ENCODE peak calls at places on chromosome 14, in seven cellular contexts. V is HCT116, N is H1, M is HepG2, X is SK-N-SH, P is NT2/D1, I is GM12878. G is an unnamed sample.

GRCh38 chr14:34733245-34733644 is 18.9 kb upstream of the CFL2 start:
- DNase-seq in V (peak; percentile 38), N (no peak), M (no peak), X (no peak), P (no peak), I (no peak), G (no peak)

GRCh38 chr14:24284501-24285035 is 13.2 kb upstream of the RABGGTA start:
- DNase-seq in V (no peak), N (no peak), M (no peak), X (no peak), P (no peak), I (no peak), G (no peak)

GRCh38 chr14:101880016-101880297 is 84.4 kb upstream of the DYNC1H1 start:
- DNase-seq in V (no peak), N (no peak), M (no peak), X (no peak), P (no peak), I (no peak), G (no peak)

GRCh38 chr14:78240567-78240966 is 70.4 kb downstream of the NRXN3 start:
- DNase-seq in V (no peak), N (no peak), M (no peak), X (no peak), P (no peak), I (no peak), G (no peak)

GRCh38 chr14:104898870-104899510 is 25.7 kb upstream of the PLD4 start:
- DNase-seq in V (no peak), N (no peak), M (no peak), X (no peak), P (no peak), I (no peak), G (no peak)

GRCh38 chr14:103511022-103511693 is 11.5 kb downstream of the CKB start:
- DNase-seq in V (no peak), N (no peak), M (no peak), X (no peak), P (no peak), I (no peak), G (no peak)

GRCh38 chr14:54727929-54728328 is 161.0 kb downstream of the SAMD4A start:
- DNase-seq in V (no peak), N (no peak), M (no peak), X (no peak), P (no peak), I (no peak), G (no peak)

GRCh38 chr14:58587271-58587670 is 50.5 kb upstream of the DACT1 start:
- DNase-seq in V (no peak), N (no peak), M (no peak), X (no peak), P (no peak), I (no peak), G (no peak)

GRCh38 chr14:51431033-51431709 is 191.1 kb downstream of the TMX1 start:
- DNase-seq in V (no peak), N (no peak), M (peak; percentile 16), X (no peak), P (no peak), I (no peak), G (no peak)

GRCh38 chr14:48771717-48772116 is 814.5 kb downstream of the RPS29 start:
- DNase-seq in V (no peak), N (no peak), M (no peak), X (no peak), P (no peak), I (no peak), G (no peak)

GRCh38 chr14:32808574-32809098 is 130.0 kb upstream of the NPAS3 start:
- DNase-seq in V (no peak), N (no peak), M (no peak), X (no peak), P (no peak), I (no peak), G (no peak)

GRCh38 chr14:104784846-104785707 is 10.5 kb downstream of the AKT1 start:
- DNase-seq in V (no peak), N (no peak), M (no peak), X (no peak), P (no peak), I (no peak), G (no peak)

GRCh38 chr14:76322594-76323220 is 53.2 kb upstream of the ESRRB start:
- DNase-seq in V (no peak), N (no peak), M (no peak), X (no peak), P (no peak), I (no peak), G (no peak)

GRCh38 chr14:76324133-76324532 is 51.8 kb upstream of the ESRRB start:
- DNase-seq in V (no peak), N (no peak), M (no peak), X (no peak), P (no peak), I (no peak), G (no peak)

GRCh38 chr14:76320975-76321374 is 55.0 kb upstream of the ESRRB start:
- DNase-seq in V (no peak), N (no peak), M (no peak), X (no peak), P (no peak), I (no peak), G (no peak)

GRCh38 chr14:76323331-76324050 is 52.4 kb upstream of the ESRRB start:
- DNase-seq in V (no peak), N (no peak), M (no peak), X (no peak), P (no peak), I (no peak), G (no peak)

DNA sequence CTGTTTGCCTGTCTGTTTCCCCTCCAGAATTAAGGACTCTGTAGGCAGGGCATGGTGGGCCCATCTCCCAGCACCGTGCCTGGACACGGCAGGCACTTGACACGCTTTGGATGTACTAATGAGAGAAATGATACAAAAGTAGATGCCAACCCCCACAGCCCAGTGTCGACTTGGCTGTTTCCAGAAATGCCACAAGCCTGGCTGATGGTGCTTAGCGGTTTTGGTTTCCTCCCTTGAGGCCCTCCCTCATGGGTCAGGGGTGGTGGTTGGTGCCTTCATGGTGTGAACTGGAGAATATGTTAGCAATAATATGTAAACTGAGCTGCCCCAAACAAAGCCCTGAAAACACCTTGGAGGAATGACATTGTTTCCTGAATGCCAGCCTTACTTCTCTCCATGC is 55.5 kb upstream of the ESRRB start:
- DNase-seq in V (no peak), N (no peak), M (no peak), X (no peak), P (no peak), I (peak; percentile 9), G (no peak)
- TF ChIP-seq YY1 in V (no peak), N (no peak), M (no peak), X (no peak), P (no peak), I (no peak), G (no peak)

GRCh38 chr14:89616425-89617141 is 199.6 kb upstream of the FOXN3 start:
- DNase-seq in V (no peak), N (no peak), M (peak; percentile 29), X (peak; percentile 52), P (no peak), I (no peak), G (no peak)
- TF ChIP-seq YY1 in V (no peak), N (no peak), M (no peak), X (no peak), P (no peak), I (no peak), G (no peak)

DNA sequence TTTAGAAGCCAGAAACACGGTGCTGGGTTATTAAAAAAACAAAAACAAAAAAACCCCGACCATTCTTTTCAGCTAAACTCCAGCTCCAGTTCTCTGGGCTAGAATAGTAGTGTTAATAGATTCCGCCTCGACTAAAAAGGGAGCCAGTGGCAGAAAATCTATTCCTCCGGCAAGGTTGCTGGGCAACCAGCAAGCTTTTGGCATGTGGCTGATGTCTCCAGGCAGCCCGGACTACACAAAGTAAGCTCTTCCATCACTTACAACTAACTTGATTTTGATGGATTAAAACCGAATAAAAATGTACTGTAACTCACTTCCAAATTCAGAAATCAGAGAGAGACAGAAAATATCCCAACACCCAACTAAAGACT is 126.4 kb upstream of the FOXN3 start:
- DNase-seq in V (no peak), N (no peak), M (no peak), X (no peak), P (no peak), I (no peak), G (no peak)
- TF ChIP-seq YY1 in V (no peak), N (no peak), M (no peak), X (no peak), P (no peak), I (no peak), G (no peak)

DNA sequence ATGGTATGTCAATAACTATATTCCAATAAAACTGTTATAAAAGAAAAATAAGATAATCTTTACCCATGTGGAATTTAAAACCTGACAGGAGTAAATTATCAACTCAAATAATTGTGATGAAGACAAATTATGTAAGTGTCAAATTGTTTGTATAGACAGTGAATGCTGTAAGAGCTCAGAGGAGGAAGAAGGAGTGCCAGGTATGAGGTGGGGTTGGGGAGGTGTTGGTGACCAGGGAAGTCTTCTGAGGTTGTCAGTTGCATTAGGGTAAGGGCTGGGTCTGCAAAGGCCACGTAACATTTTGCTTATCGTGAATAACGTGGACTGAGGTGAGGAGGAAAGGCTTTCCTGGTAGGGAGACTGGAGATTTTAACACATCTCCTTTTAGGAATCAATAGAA is 2.5 kb upstream of the MAX start:
- DNase-seq in V (no peak), N (no peak), M (no peak), X (no peak), P (no peak), I (no peak), G (no peak)
- TF ChIP-seq YY1 in V (no peak), N (no peak), M (no peak), X (no peak), P (no peak), I (no peak), G (no peak)

DNA sequence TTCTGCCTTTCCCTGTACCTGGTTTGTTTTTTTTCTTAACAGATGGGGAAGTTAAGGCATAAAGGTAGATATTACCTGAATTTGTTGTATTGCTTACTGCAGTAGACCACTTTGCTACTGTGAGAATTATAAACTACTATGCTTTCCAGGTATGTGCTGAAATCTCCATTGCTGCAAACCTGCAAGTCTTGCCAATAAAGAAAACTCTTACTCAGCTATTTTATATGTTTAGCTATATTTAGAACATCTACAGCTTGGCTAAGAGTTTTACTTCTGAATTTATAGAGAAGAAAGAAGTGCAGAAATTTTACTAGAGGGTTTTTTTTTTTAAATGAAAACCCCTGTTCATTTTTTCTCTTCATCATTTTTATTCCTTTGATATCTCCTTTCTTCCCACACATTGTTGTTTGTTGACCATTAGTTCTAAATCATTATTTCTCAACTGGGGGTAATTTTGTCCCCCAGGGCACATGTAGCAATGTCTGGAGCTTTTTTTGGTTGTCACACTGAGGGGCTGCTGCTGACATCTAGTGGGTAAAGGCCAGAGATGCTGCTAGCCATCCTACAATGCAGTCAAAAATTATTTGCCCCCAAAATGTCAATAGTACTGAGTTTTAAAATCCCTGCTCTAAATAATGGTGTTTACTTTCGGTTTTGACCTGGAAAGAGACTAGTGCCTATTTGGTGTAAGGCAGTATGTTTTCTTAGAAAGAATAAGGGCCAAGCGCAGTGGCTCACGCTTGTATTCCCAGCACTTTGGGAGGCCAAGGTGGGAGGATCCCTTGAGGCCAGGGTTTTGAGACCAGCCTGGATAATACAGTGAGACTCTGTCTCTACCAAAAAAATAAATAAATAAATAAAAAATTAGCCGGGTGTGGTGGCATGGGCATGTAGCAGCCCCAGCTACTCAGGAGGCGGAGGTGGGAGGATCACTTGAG is 48.6 kb downstream of the PCNX1 start:
- DNase-seq in V (no peak), N (no peak), M (peak; percentile 29), X (peak; percentile 25), P (no peak), I (no peak), G (no peak)
- TF ChIP-seq YY1 in V (no peak), N (no peak), M (no peak), X (no peak), P (no peak), I (peak; percentile 70), G (no peak)